ENCODE peak calls at places on chromosome 12, in ten cellular contexts. One of them, this sample, is unnamed.

GRCh38 chr12:132727091-132727794 is 16.6 kb downstream of the PGAM5 start:
- DNase-seq in activated T-cell treated with anti-CD3 and anti-CD28 coated beads, Interleukin-2, amount 50 U/mL, for 72 hours: no peak
- DNase-seq in endothelial cell: no peak
- DNase-seq in body of pancreas: no peak
- DNase-seq in stimulated activated CD4-positive, alpha-beta T cell treated with anti-CD3 and anti-CD28 coated beads, Interleukin-15, amount 100 ng/mL, for 1 hour: no peak
- DNase-seq in ureter: no peak
- DNase-seq in SK-N-SH: no peak
- DNase-seq in AG04449: no peak
- DNase-seq in activated CD4-positive, alpha-beta memory T cell treated with anti-CD3 and anti-CD28 coated beads, Interleukin-2, amount 10 ng/mL, durations not matched to agents 7 days and 5 days: no peak
- DNase-seq in GM19239: no peak
- DNase-seq in this sample: no peak

GRCh38 chr12:121801601-121802484 is 2.0 kb upstream of the SETD1B start:
- DNase-seq in activated T-cell treated with anti-CD3 and anti-CD28 coated beads, Interleukin-2, amount 50 U/mL, for 72 hours: no peak
- DNase-seq in endothelial cell: no peak
- DNase-seq in body of pancreas: no peak
- DNase-seq in stimulated activated CD4-positive, alpha-beta T cell treated with anti-CD3 and anti-CD28 coated beads, Interleukin-15, amount 100 ng/mL, for 1 hour: no peak
- DNase-seq in ureter: peak
- DNase-seq in SK-N-SH: no peak
- DNase-seq in AG04449: no peak
- DNase-seq in activated CD4-positive, alpha-beta memory T cell treated with anti-CD3 and anti-CD28 coated beads, Interleukin-2, amount 10 ng/mL, durations not matched to agents 7 days and 5 days: peak
- DNase-seq in GM19239: peak
- DNase-seq in this sample: no peak

GRCh38 chr12:39006286-39006685 is 100.9 kb upstream of the CPNE8 start:
- DNase-seq in activated T-cell treated with anti-CD3 and anti-CD28 coated beads, Interleukin-2, amount 50 U/mL, for 72 hours: no peak
- DNase-seq in endothelial cell: no peak
- DNase-seq in body of pancreas: no peak
- DNase-seq in stimulated activated CD4-positive, alpha-beta T cell treated with anti-CD3 and anti-CD28 coated beads, Interleukin-15, amount 100 ng/mL, for 1 hour: no peak
- DNase-seq in ureter: no peak
- DNase-seq in SK-N-SH: no peak
- DNase-seq in AG04449: no peak
- DNase-seq in activated CD4-positive, alpha-beta memory T cell treated with anti-CD3 and anti-CD28 coated beads, Interleukin-2, amount 10 ng/mL, durations not matched to agents 7 days and 5 days: no peak
- DNase-seq in GM19239: no peak
- DNase-seq in this sample: no peak

GRCh38 chr12:15011162-15011561 is 38.3 kb downstream of the PDE6H start:
- DNase-seq in activated T-cell treated with anti-CD3 and anti-CD28 coated beads, Interleukin-2, amount 50 U/mL, for 72 hours: no peak
- DNase-seq in endothelial cell: no peak
- DNase-seq in body of pancreas: no peak
- DNase-seq in stimulated activated CD4-positive, alpha-beta T cell treated with anti-CD3 and anti-CD28 coated beads, Interleukin-15, amount 100 ng/mL, for 1 hour: no peak
- DNase-seq in ureter: no peak
- DNase-seq in SK-N-SH: no peak
- DNase-seq in AG04449: no peak
- DNase-seq in activated CD4-positive, alpha-beta memory T cell treated with anti-CD3 and anti-CD28 coated beads, Interleukin-2, amount 10 ng/mL, durations not matched to agents 7 days and 5 days: no peak
- DNase-seq in GM19239: no peak
- DNase-seq in this sample: no peak

GRCh38 chr12:15540469-15540872 is 218.2 kb downstream of the PTPRO start:
- DNase-seq in activated T-cell treated with anti-CD3 and anti-CD28 coated beads, Interleukin-2, amount 50 U/mL, for 72 hours: no peak
- DNase-seq in endothelial cell: no peak
- DNase-seq in body of pancreas: no peak
- DNase-seq in stimulated activated CD4-positive, alpha-beta T cell treated with anti-CD3 and anti-CD28 coated beads, Interleukin-15, amount 100 ng/mL, for 1 hour: no peak
- DNase-seq in ureter: no peak
- DNase-seq in SK-N-SH: no peak
- DNase-seq in AG04449: no peak
- DNase-seq in activated CD4-positive, alpha-beta memory T cell treated with anti-CD3 and anti-CD28 coated beads, Interleukin-2, amount 10 ng/mL, durations not matched to agents 7 days and 5 days: no peak
- DNase-seq in GM19239: no peak
- DNase-seq in this sample: peak

GRCh38 chr12:46164186-46164585 is 104.7 kb downstream of the SLC38A1 start:
- DNase-seq in activated T-cell treated with anti-CD3 and anti-CD28 coated beads, Interleukin-2, amount 50 U/mL, for 72 hours: no peak
- DNase-seq in endothelial cell: no peak
- DNase-seq in body of pancreas: no peak
- DNase-seq in stimulated activated CD4-positive, alpha-beta T cell treated with anti-CD3 and anti-CD28 coated beads, Interleukin-15, amount 100 ng/mL, for 1 hour: no peak
- DNase-seq in ureter: no peak
- DNase-seq in SK-N-SH: no peak
- DNase-seq in AG04449: no peak
- DNase-seq in activated CD4-positive, alpha-beta memory T cell treated with anti-CD3 and anti-CD28 coated beads, Interleukin-2, amount 10 ng/mL, durations not matched to agents 7 days and 5 days: no peak
- DNase-seq in GM19239: no peak
- DNase-seq in this sample: no peak

GRCh38 chr12:26845984-26846383 is 13.0 kb upstream of the ITPR2 start:
- DNase-seq in activated T-cell treated with anti-CD3 and anti-CD28 coated beads, Interleukin-2, amount 50 U/mL, for 72 hours: no peak
- DNase-seq in endothelial cell: no peak
- DNase-seq in body of pancreas: peak
- DNase-seq in stimulated activated CD4-positive, alpha-beta T cell treated with anti-CD3 and anti-CD28 coated beads, Interleukin-15, amount 100 ng/mL, for 1 hour: no peak
- DNase-seq in ureter: no peak
- DNase-seq in SK-N-SH: peak
- DNase-seq in AG04449: peak
- DNase-seq in activated CD4-positive, alpha-beta memory T cell treated with anti-CD3 and anti-CD28 coated beads, Interleukin-2, amount 10 ng/mL, durations not matched to agents 7 days and 5 days: no peak
- DNase-seq in GM19239: no peak
- DNase-seq in this sample: no peak

GRCh38 chr12:81296556-81297305 is 218.9 kb downstream of the ACSS3 start:
- DNase-seq in activated T-cell treated with anti-CD3 and anti-CD28 coated beads, Interleukin-2, amount 50 U/mL, for 72 hours: no peak
- DNase-seq in endothelial cell: no peak
- DNase-seq in body of pancreas: no peak
- DNase-seq in stimulated activated CD4-positive, alpha-beta T cell treated with anti-CD3 and anti-CD28 coated beads, Interleukin-15, amount 100 ng/mL, for 1 hour: no peak
- DNase-seq in ureter: no peak
- DNase-seq in SK-N-SH: no peak
- DNase-seq in AG04449: no peak
- DNase-seq in activated CD4-positive, alpha-beta memory T cell treated with anti-CD3 and anti-CD28 coated beads, Interleukin-2, amount 10 ng/mL, durations not matched to agents 7 days and 5 days: no peak
- DNase-seq in GM19239: no peak
- DNase-seq in this sample: no peak

GRCh38 chr12:42094277-42094676 is 50.4 kb downstream of the GXYLT1 start:
- DNase-seq in activated T-cell treated with anti-CD3 and anti-CD28 coated beads, Interleukin-2, amount 50 U/mL, for 72 hours: peak
- DNase-seq in endothelial cell: no peak
- DNase-seq in body of pancreas: no peak
- DNase-seq in stimulated activated CD4-positive, alpha-beta T cell treated with anti-CD3 and anti-CD28 coated beads, Interleukin-15, amount 100 ng/mL, for 1 hour: no peak
- DNase-seq in ureter: no peak
- DNase-seq in SK-N-SH: no peak
- DNase-seq in AG04449: no peak
- DNase-seq in activated CD4-positive, alpha-beta memory T cell treated with anti-CD3 and anti-CD28 coated beads, Interleukin-2, amount 10 ng/mL, durations not matched to agents 7 days and 5 days: no peak
- DNase-seq in GM19239: no peak
- DNase-seq in this sample: peak

GRCh38 chr12:659090-659683 is 4.1 kb downstream of the NINJ2 start:
- DNase-seq in activated T-cell treated with anti-CD3 and anti-CD28 coated beads, Interleukin-2, amount 50 U/mL, for 72 hours: no peak
- DNase-seq in endothelial cell: no peak
- DNase-seq in body of pancreas: no peak
- DNase-seq in stimulated activated CD4-positive, alpha-beta T cell treated with anti-CD3 and anti-CD28 coated beads, Interleukin-15, amount 100 ng/mL, for 1 hour: no peak
- DNase-seq in ureter: no peak
- DNase-seq in SK-N-SH: no peak
- DNase-seq in AG04449: no peak
- DNase-seq in activated CD4-positive, alpha-beta memory T cell treated with anti-CD3 and anti-CD28 coated beads, Interleukin-2, amount 10 ng/mL, durations not matched to agents 7 days and 5 days: no peak
- DNase-seq in GM19239: no peak
- DNase-seq in this sample: no peak

GRCh38 chr12:57759360-57759980 is 4.6 kb downstream of the MARCHF9 start:
- DNase-seq in activated T-cell treated with anti-CD3 and anti-CD28 coated beads, Interleukin-2, amount 50 U/mL, for 72 hours: peak
- DNase-seq in endothelial cell: no peak
- DNase-seq in body of pancreas: peak
- DNase-seq in stimulated activated CD4-positive, alpha-beta T cell treated with anti-CD3 and anti-CD28 coated beads, Interleukin-15, amount 100 ng/mL, for 1 hour: no peak
- DNase-seq in ureter: no peak
- DNase-seq in SK-N-SH: peak
- DNase-seq in AG04449: no peak
- DNase-seq in activated CD4-positive, alpha-beta memory T cell treated with anti-CD3 and anti-CD28 coated beads, Interleukin-2, amount 10 ng/mL, durations not matched to agents 7 days and 5 days: peak
- DNase-seq in GM19239: no peak
- DNase-seq in this sample: no peak

GRCh38 chr12:19912996-19913395 is 455.3 kb upstream of the PDE3A start:
- DNase-seq in activated T-cell treated with anti-CD3 and anti-CD28 coated beads, Interleukin-2, amount 50 U/mL, for 72 hours: no peak
- DNase-seq in endothelial cell: no peak
- DNase-seq in body of pancreas: no peak
- DNase-seq in stimulated activated CD4-positive, alpha-beta T cell treated with anti-CD3 and anti-CD28 coated beads, Interleukin-15, amount 100 ng/mL, for 1 hour: no peak
- DNase-seq in ureter: no peak
- DNase-seq in SK-N-SH: no peak
- DNase-seq in AG04449: no peak
- DNase-seq in activated CD4-positive, alpha-beta memory T cell treated with anti-CD3 and anti-CD28 coated beads, Interleukin-2, amount 10 ng/mL, durations not matched to agents 7 days and 5 days: no peak
- DNase-seq in GM19239: no peak
- DNase-seq in this sample: no peak

GRCh38 chr12:46227616-46228015 is 41.2 kb downstream of the SLC38A1 start:
- DNase-seq in activated T-cell treated with anti-CD3 and anti-CD28 coated beads, Interleukin-2, amount 50 U/mL, for 72 hours: no peak
- DNase-seq in endothelial cell: no peak
- DNase-seq in body of pancreas: no peak
- DNase-seq in stimulated activated CD4-positive, alpha-beta T cell treated with anti-CD3 and anti-CD28 coated beads, Interleukin-15, amount 100 ng/mL, for 1 hour: no peak
- DNase-seq in ureter: no peak
- DNase-seq in SK-N-SH: no peak
- DNase-seq in AG04449: no peak
- DNase-seq in activated CD4-positive, alpha-beta memory T cell treated with anti-CD3 and anti-CD28 coated beads, Interleukin-2, amount 10 ng/mL, durations not matched to agents 7 days and 5 days: no peak
- DNase-seq in GM19239: no peak
- DNase-seq in this sample: no peak

GRCh38 chr12:124233846-124234620 is 60.9 kb upstream of the RFLNA start:
- DNase-seq in activated T-cell treated with anti-CD3 and anti-CD28 coated beads, Interleukin-2, amount 50 U/mL, for 72 hours: no peak
- DNase-seq in endothelial cell: no peak
- DNase-seq in body of pancreas: no peak
- DNase-seq in stimulated activated CD4-positive, alpha-beta T cell treated with anti-CD3 and anti-CD28 coated beads, Interleukin-15, amount 100 ng/mL, for 1 hour: no peak
- DNase-seq in ureter: no peak
- DNase-seq in SK-N-SH: no peak
- DNase-seq in AG04449: no peak
- DNase-seq in activated CD4-positive, alpha-beta memory T cell treated with anti-CD3 and anti-CD28 coated beads, Interleukin-2, amount 10 ng/mL, durations not matched to agents 7 days and 5 days: no peak
- DNase-seq in GM19239: no peak
- DNase-seq in this sample: no peak

GRCh38 chr12:100741084-100741711 is 53.4 kb upstream of the ANO4 start:
- DNase-seq in activated T-cell treated with anti-CD3 and anti-CD28 coated beads, Interleukin-2, amount 50 U/mL, for 72 hours: no peak
- DNase-seq in endothelial cell: no peak
- DNase-seq in body of pancreas: no peak
- DNase-seq in stimulated activated CD4-positive, alpha-beta T cell treated with anti-CD3 and anti-CD28 coated beads, Interleukin-15, amount 100 ng/mL, for 1 hour: no peak
- DNase-seq in ureter: no peak
- DNase-seq in SK-N-SH: peak
- DNase-seq in AG04449: no peak
- DNase-seq in activated CD4-positive, alpha-beta memory T cell treated with anti-CD3 and anti-CD28 coated beads, Interleukin-2, amount 10 ng/mL, durations not matched to agents 7 days and 5 days: no peak
- DNase-seq in GM19239: no peak
- DNase-seq in this sample: peak

GRCh38 chr12:25264862-25265261 is 14.1 kb upstream of the KRAS start:
- DNase-seq in activated T-cell treated with anti-CD3 and anti-CD28 coated beads, Interleukin-2, amount 50 U/mL, for 72 hours: no peak
- DNase-seq in endothelial cell: no peak
- DNase-seq in body of pancreas: no peak
- DNase-seq in stimulated activated CD4-positive, alpha-beta T cell treated with anti-CD3 and anti-CD28 coated beads, Interleukin-15, amount 100 ng/mL, for 1 hour: no peak
- DNase-seq in ureter: no peak
- DNase-seq in SK-N-SH: no peak
- DNase-seq in AG04449: no peak
- DNase-seq in activated CD4-positive, alpha-beta memory T cell treated with anti-CD3 and anti-CD28 coated beads, Interleukin-2, amount 10 ng/mL, durations not matched to agents 7 days and 5 days: no peak
- DNase-seq in GM19239: no peak
- DNase-seq in this sample: no peak

GRCh38 chr12:79547044-79547734 is 143.6 kb downstream of the PAWR start:
- DNase-seq in activated T-cell treated with anti-CD3 and anti-CD28 coated beads, Interleukin-2, amount 50 U/mL, for 72 hours: no peak
- DNase-seq in endothelial cell: peak
- DNase-seq in body of pancreas: peak
- DNase-seq in stimulated activated CD4-positive, alpha-beta T cell treated with anti-CD3 and anti-CD28 coated beads, Interleukin-15, amount 100 ng/mL, for 1 hour: no peak
- DNase-seq in ureter: no peak
- DNase-seq in SK-N-SH: no peak
- DNase-seq in AG04449: peak
- DNase-seq in activated CD4-positive, alpha-beta memory T cell treated with anti-CD3 and anti-CD28 coated beads, Interleukin-2, amount 10 ng/mL, durations not matched to agents 7 days and 5 days: no peak
- DNase-seq in GM19239: no peak
- DNase-seq in this sample: peak

GRCh38 chr12:88723219-88723618 is 142.9 kb upstream of the KITLG start:
- DNase-seq in activated T-cell treated with anti-CD3 and anti-CD28 coated beads, Interleukin-2, amount 50 U/mL, for 72 hours: no peak
- DNase-seq in endothelial cell: no peak
- DNase-seq in body of pancreas: no peak
- DNase-seq in stimulated activated CD4-positive, alpha-beta T cell treated with anti-CD3 and anti-CD28 coated beads, Interleukin-15, amount 100 ng/mL, for 1 hour: no peak
- DNase-seq in ureter: no peak
- DNase-seq in SK-N-SH: no peak
- DNase-seq in AG04449: no peak
- DNase-seq in activated CD4-positive, alpha-beta memory T cell treated with anti-CD3 and anti-CD28 coated beads, Interleukin-2, amount 10 ng/mL, durations not matched to agents 7 days and 5 days: no peak
- DNase-seq in GM19239: no peak
- DNase-seq in this sample: no peak

GRCh38 chr12:20601668-20602280 is 93.4 kb upstream of the SLCO1C1 start:
- DNase-seq in activated T-cell treated with anti-CD3 and anti-CD28 coated beads, Interleukin-2, amount 50 U/mL, for 72 hours: no peak
- DNase-seq in endothelial cell: no peak
- DNase-seq in body of pancreas: no peak
- DNase-seq in stimulated activated CD4-positive, alpha-beta T cell treated with anti-CD3 and anti-CD28 coated beads, Interleukin-15, amount 100 ng/mL, for 1 hour: no peak
- DNase-seq in ureter: no peak
- DNase-seq in SK-N-SH: peak
- DNase-seq in AG04449: peak
- DNase-seq in activated CD4-positive, alpha-beta memory T cell treated with anti-CD3 and anti-CD28 coated beads, Interleukin-2, amount 10 ng/mL, durations not matched to agents 7 days and 5 days: no peak
- DNase-seq in GM19239: no peak
- DNase-seq in this sample: no peak

GRCh38 chr12:116278259-116278595 is 734 bp upstream of the MED13L start:
- DNase-seq in activated T-cell treated with anti-CD3 and anti-CD28 coated beads, Interleukin-2, amount 50 U/mL, for 72 hours: no peak
- DNase-seq in endothelial cell: no peak
- DNase-seq in body of pancreas: no peak
- DNase-seq in stimulated activated CD4-positive, alpha-beta T cell treated with anti-CD3 and anti-CD28 coated beads, Interleukin-15, amount 100 ng/mL, for 1 hour: no peak
- DNase-seq in ureter: no peak
- DNase-seq in SK-N-SH: no peak
- DNase-seq in AG04449: no peak
- DNase-seq in activated CD4-positive, alpha-beta memory T cell treated with anti-CD3 and anti-CD28 coated beads, Interleukin-2, amount 10 ng/mL, durations not matched to agents 7 days and 5 days: no peak
- DNase-seq in GM19239: no peak
- DNase-seq in this sample: no peak

GRCh38 chr12:123912415-123913385 is 59.9 kb downstream of the CCDC92 start:
- DNase-seq in activated T-cell treated with anti-CD3 and anti-CD28 coated beads, Interleukin-2, amount 50 U/mL, for 72 hours: no peak
- DNase-seq in endothelial cell: no peak
- DNase-seq in body of pancreas: no peak
- DNase-seq in stimulated activated CD4-positive, alpha-beta T cell treated with anti-CD3 and anti-CD28 coated beads, Interleukin-15, amount 100 ng/mL, for 1 hour: no peak
- DNase-seq in ureter: no peak
- DNase-seq in SK-N-SH: peak
- DNase-seq in AG04449: no peak
- DNase-seq in activated CD4-positive, alpha-beta memory T cell treated with anti-CD3 and anti-CD28 coated beads, Interleukin-2, amount 10 ng/mL, durations not matched to agents 7 days and 5 days: no peak
- DNase-seq in GM19239: no peak
- DNase-seq in this sample: no peak

GRCh38 chr12:54195736-54196347 is 7.1 kb upstream of the SMUG1 start:
- DNase-seq in activated T-cell treated with anti-CD3 and anti-CD28 coated beads, Interleukin-2, amount 50 U/mL, for 72 hours: no peak
- DNase-seq in endothelial cell: no peak
- DNase-seq in body of pancreas: no peak
- DNase-seq in stimulated activated CD4-positive, alpha-beta T cell treated with anti-CD3 and anti-CD28 coated beads, Interleukin-15, amount 100 ng/mL, for 1 hour: no peak
- DNase-seq in ureter: no peak
- DNase-seq in SK-N-SH: peak
- DNase-seq in AG04449: no peak
- DNase-seq in activated CD4-positive, alpha-beta memory T cell treated with anti-CD3 and anti-CD28 coated beads, Interleukin-2, amount 10 ng/mL, durations not matched to agents 7 days and 5 days: no peak
- DNase-seq in GM19239: no peak
- DNase-seq in this sample: no peak

GRCh38 chr12:57340104-57340503 is 89.1 kb upstream of the STAC3 start:
- DNase-seq in activated T-cell treated with anti-CD3 and anti-CD28 coated beads, Interleukin-2, amount 50 U/mL, for 72 hours: no peak
- DNase-seq in endothelial cell: no peak
- DNase-seq in body of pancreas: peak
- DNase-seq in stimulated activated CD4-positive, alpha-beta T cell treated with anti-CD3 and anti-CD28 coated beads, Interleukin-15, amount 100 ng/mL, for 1 hour: no peak
- DNase-seq in ureter: no peak
- DNase-seq in SK-N-SH: no peak
- DNase-seq in AG04449: no peak
- DNase-seq in activated CD4-positive, alpha-beta memory T cell treated with anti-CD3 and anti-CD28 coated beads, Interleukin-2, amount 10 ng/mL, durations not matched to agents 7 days and 5 days: no peak
- DNase-seq in GM19239: no peak
- DNase-seq in this sample: no peak

GRCh38 chr12:116426391-116427136 is 132.6 kb upstream of the MAP1LC3B2 start:
- DNase-seq in activated T-cell treated with anti-CD3 and anti-CD28 coated beads, Interleukin-2, amount 50 U/mL, for 72 hours: no peak
- DNase-seq in endothelial cell: peak
- DNase-seq in body of pancreas: peak
- DNase-seq in stimulated activated CD4-positive, alpha-beta T cell treated with anti-CD3 and anti-CD28 coated beads, Interleukin-15, amount 100 ng/mL, for 1 hour: no peak
- DNase-seq in ureter: peak
- DNase-seq in SK-N-SH: peak
- DNase-seq in AG04449: peak
- DNase-seq in activated CD4-positive, alpha-beta memory T cell treated with anti-CD3 and anti-CD28 coated beads, Interleukin-2, amount 10 ng/mL, durations not matched to agents 7 days and 5 days: no peak
- DNase-seq in GM19239: no peak
- DNase-seq in this sample: peak

This sample was measured in SJSA1.